ENCODE peak calls at places on chromosomes 13 and 19, in five cellular contexts. Z, O, U, Q and E are unnamed samples.

GRCh38 chr13:103839460-103839859 is 773.2 kb upstream of the SLC10A2 start:
- DNase-seq in Z (no peak), O (no peak), U (no peak), Q (no peak), E (no peak)

GRCh38 chr13:73720216-73720840 is 413.9 kb downstream of the KLF12 start:
- DNase-seq in Z (no peak), O (no peak), U (no peak), Q (no peak), E (no peak)

GRCh38 chr13:50334092-50334778 is 319.0 kb downstream of the KCNRG start:
- DNase-seq in Z (no peak), O (no peak), U (no peak), Q (no peak), E (no peak)

GRCh38 chr13:39462456-39462855 is 140.5 kb downstream of the LHFPL6 start:
- DNase-seq in Z (no peak), O (no peak), U (no peak), Q (no peak), E (no peak)

GRCh38 chr19:55189424-55189823 is 9.3 kb upstream of the SYT5 start:
- DNase-seq in Z (no peak), O (peak; percentile 29), U (no peak), Q (no peak), E (no peak)

GRCh38 chr19:49020931-49021895 is 2.9 kb downstream of the CGB3 start:
- DNase-seq in Z (no peak), O (no peak), U (peak; percentile 23), Q (no peak), E (no peak)

GRCh38 chr19:50858896-50859295 is 4.2 kb downstream of the KLK3 start:
- DNase-seq in Z (no peak), O (no peak), U (no peak), Q (no peak), E (no peak)

GRCh38 chr13:49633687-49634086 is 5.4 kb downstream of the ARL11 start:
- DNase-seq in Z (no peak), O (no peak), U (no peak), Q (no peak), E (no peak)

GRCh38 chr19:17942181-17942580 is 9.4 kb downstream of the CCDC124 start:
- DNase-seq in Z (no peak), O (no peak), U (no peak), Q (no peak), E (no peak)

GRCh38 chr13:42486711-42487198 is 87.2 kb upstream of the TNFSF11 start:
- DNase-seq in Z (no peak), O (no peak), U (no peak), Q (no peak), E (no peak)
- TF ChIP-seq SUZ12 in Z (no peak), O (no peak), U (no peak), Q (no peak), E (no peak)

GRCh38 chr19:29477831-29478577 is 47.8 kb upstream of the VSTM2B start:
- DNase-seq in Z (no peak), O (no peak), U (no peak), Q (no peak), E (no peak)

GRCh38 chr19:29480507-29480906 is 45.3 kb upstream of the VSTM2B start:
- DNase-seq in Z (no peak), O (no peak), U (no peak), Q (no peak), E (no peak)

GRCh38 chr19:29479941-29480340 is 45.9 kb upstream of the VSTM2B start:
- DNase-seq in Z (no peak), O (no peak), U (no peak), Q (no peak), E (no peak)

GRCh38 chr19:29476528-29476927 is 49.3 kb upstream of the VSTM2B start:
- DNase-seq in Z (no peak), O (no peak), U (no peak), Q (no peak), E (no peak)

DNA sequence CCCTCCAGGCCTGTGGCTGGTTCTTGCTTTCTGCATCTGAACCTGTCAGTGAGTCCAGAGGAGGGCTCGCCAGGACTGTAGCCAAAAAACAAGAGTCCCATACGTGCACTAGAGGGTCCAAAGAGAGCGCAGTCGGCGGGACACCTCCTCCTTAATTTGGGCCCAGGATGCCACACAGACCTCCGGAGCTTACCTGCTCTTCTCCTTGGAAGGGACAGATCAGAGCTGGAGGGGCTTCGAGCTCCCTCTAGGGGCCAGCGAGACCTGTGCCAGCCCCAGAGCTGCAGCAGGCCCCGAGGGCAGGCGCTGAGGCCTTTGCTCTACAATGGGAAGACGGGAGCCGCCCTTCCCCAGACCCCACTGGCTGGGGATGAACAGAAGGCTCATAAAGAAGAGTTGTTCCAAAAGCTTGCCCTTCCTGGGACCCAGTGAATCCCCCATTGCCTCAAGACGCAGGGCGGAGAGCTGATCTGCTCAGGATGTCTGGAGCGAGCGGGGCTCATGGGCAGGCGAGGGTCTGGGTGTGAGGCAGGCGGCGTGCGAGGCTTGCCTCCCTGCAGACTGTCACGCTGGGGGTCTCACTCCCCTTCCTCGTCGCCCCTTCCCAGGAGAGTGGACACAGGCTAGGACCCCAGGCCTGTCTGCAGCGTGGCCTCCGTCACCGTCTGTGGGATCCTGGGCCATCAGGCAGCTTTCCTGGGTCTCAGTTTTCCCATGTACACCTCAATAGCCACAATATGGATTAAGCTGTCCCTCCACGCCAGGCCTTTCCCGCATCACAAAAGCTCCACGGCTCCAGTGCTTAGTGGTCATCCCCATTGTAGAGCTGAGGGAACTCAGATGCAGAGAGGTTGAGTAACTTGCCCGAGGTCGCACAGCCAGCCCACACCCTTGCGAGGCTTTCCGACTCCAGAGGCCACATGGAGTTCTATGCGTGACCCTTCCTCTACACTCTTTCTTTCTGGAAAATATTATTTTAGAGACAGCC is 46.9 kb upstream of the VSTM2B start:
- DNase-seq in Z (no peak), O (peak; percentile 69), U (peak; percentile 13), Q (peak; percentile 65), E (peak; percentile 35)
- TF ChIP-seq SUZ12 in Z (no peak), O (no peak), U (no peak), Q (no peak), E (no peak)

DNA sequence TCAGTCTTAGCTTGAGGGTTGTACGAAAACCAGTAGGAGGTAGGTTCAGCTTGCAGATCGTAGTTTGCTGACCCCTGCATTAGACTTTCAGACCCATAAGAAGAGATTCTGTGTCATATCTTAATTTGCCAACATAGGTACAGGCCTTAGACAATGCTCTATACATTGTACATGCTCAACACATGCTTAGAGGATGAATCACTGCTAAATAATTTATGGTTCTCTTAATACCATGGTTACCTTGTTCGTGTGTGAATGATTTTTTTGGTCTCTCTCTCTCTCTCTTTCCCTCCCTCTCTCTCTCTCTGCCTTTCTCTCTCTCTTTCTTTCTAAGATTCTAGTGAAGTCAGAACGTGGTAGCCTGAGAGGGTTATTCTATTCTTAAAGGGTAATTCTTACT is 112.2 kb downstream of the FGF14 start:
- DNase-seq in Z (no peak), O (no peak), U (no peak), Q (no peak), E (no peak)
- TF ChIP-seq SUZ12 in Z (no peak), O (no peak), U (no peak), Q (no peak), E (no peak)

GRCh38 chr19:12833747-12834417 is 497 bp downstream of the RTBDN start:
- DNase-seq in Z (no peak), O (no peak), U (no peak), Q (no peak), E (peak; percentile 70)
- TF ChIP-seq SUZ12 in Z (peak; percentile 79), O (no peak), U (no peak), Q (no peak), E (no peak)

GRCh38 chr13:33194820-33195692 is 90.5 kb downstream of the STARD13 start:
- DNase-seq in Z (peak; percentile 99), O (no peak), U (peak; percentile 73), Q (no peak), E (peak; percentile 43)
- TF ChIP-seq SUZ12 in Z (no peak), O (no peak), U (no peak), Q (no peak), E (no peak)

GRCh38 chr19:41327076-41327475 is 17.1 kb downstream of the CCDC97 start:
- DNase-seq in Z (no peak), O (no peak), U (no peak), Q (no peak), E (no peak)
- TF ChIP-seq SUZ12 in Z (no peak), O (no peak), U (no peak), Q (no peak), E (no peak)

DNA sequence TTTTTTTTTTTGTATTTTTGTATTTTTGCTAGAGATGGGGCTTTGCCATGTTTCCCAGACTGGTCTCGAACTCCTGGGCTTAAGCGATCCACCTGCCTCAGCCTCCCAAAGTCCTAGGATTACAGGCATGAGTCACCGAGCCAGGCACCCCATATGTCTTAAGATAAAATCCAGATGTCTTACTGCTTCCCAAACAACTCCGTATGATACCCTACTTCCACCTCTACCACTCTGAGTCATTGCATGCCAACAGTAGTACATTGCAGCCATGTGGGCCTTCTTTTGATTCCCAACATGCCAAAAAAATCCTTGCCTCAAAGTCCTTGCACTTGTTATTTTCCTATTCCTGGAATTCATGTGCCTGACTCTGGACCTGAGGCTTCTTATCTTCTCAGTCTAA is 799.2 kb downstream of the GPC5 start:
- DNase-seq in Z (no peak), O (no peak), U (no peak), Q (no peak), E (no peak)
- TF ChIP-seq SUZ12 in Z (no peak), O (no peak), U (no peak), Q (no peak), E (no peak)

GRCh38 chr19:6273701-6274601 is 5.8 kb downstream of the MLLT1 start:
- DNase-seq in Z (no peak), O (no peak), U (peak; percentile 89), Q (no peak), E (peak; percentile 24)

GRCh38 chr19:6276447-6276846 is 3.3 kb downstream of the MLLT1 start:
- DNase-seq in Z (no peak), O (no peak), U (no peak), Q (no peak), E (no peak)

GRCh38 chr19:6275170-6275744 is 4.5 kb downstream of the MLLT1 start:
- DNase-seq in Z (no peak), O (no peak), U (no peak), Q (no peak), E (no peak)

GRCh38 chr19:6272913-6273600 is 6.7 kb downstream of the MLLT1 start:
- DNase-seq in Z (no peak), O (no peak), U (no peak), Q (no peak), E (peak; percentile 17)

DNA sequence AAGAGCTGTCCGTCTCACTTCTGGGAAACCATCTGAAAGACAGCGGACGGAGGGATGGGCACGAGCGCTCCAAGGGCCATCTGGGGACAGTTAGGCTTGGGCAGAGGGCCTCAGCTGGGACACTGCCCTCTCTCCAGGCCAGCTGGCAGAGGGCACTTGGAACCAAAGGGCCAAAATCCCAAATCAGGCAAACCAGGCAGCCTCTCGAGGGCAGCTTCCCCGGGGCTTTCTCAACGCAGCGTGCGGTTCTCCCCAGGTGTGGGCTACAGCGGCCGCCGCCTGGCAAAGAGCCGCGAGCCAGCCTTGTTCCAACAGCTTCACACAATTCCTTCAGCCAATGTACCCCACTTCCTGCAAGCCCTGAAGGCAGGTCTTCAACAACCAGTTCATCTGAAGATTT is 5.0 kb downstream of the MLLT1 start:
- DNase-seq in Z (no peak), O (no peak), U (no peak), Q (no peak), E (no peak)
- TF ChIP-seq SUZ12 in Z (no peak), O (no peak), U (no peak), Q (no peak), E (no peak)

DNA sequence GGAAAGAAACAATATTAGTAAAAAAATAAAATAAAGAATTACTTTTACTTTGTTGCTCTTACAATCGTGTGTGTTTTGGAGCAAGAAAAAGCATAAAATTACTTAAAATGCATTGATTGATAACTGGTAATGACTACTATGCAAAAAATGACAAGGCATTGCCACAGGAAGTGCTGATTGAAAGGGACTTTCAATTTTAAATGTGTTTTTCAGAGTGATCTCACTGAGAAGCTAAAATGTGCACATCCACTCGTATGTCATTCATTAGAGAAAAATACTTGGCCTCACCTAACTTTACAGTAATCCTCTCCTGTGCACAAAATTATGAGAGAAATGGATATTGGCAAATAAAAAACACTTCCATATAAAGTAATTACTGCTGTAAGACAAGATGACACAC is 934.9 kb downstream of the SLITRK6 start:
- DNase-seq in Z (no peak), O (no peak), U (no peak), Q (no peak), E (no peak)
- TF ChIP-seq SUZ12 in Z (no peak), O (no peak), U (no peak), Q (no peak), E (no peak)